ENCODE peak calls at places on chromosomes 16 and 17, in seven cellular contexts. One of them, this sample, is unnamed.

GRCh38 chr16:85413713-85414663 is 199.1 kb upstream of the GSE1 start:
- DNase-seq in COLO829: no peak
- DNase-seq in effector memory CD8-positive, alpha-beta T cell: no peak
- DNase-seq in neural progenitor cell: no peak
- DNase-seq in AG04450: no peak
- DNase-seq in stimulated activated naive CD8-positive, alpha-beta T cell treated with anti-CD3 and anti-CD28 coated beads, Interleukin-15, amount 100 ng/mL, for 72 hours: no peak
- DNase-seq in brain microvascular endothelial cell: no peak
- DNase-seq in this sample: no peak

GRCh38 chr16:48133455-48134226 is 22.2 kb downstream of the ABCC12 start:
- DNase-seq in COLO829: no peak
- DNase-seq in effector memory CD8-positive, alpha-beta T cell: no peak
- DNase-seq in neural progenitor cell: no peak
- DNase-seq in AG04450: no peak
- DNase-seq in stimulated activated naive CD8-positive, alpha-beta T cell treated with anti-CD3 and anti-CD28 coated beads, Interleukin-15, amount 100 ng/mL, for 72 hours: no peak
- DNase-seq in brain microvascular endothelial cell: no peak
- DNase-seq in this sample: no peak

GRCh38 chr17:78883533-78884131 is 19.4 kb downstream of the CEP295NL start:
- DNase-seq in COLO829: peak; percentile 97
- DNase-seq in effector memory CD8-positive, alpha-beta T cell: no peak
- DNase-seq in neural progenitor cell: peak; percentile 90
- DNase-seq in AG04450: peak; percentile 93
- DNase-seq in stimulated activated naive CD8-positive, alpha-beta T cell treated with anti-CD3 and anti-CD28 coated beads, Interleukin-15, amount 100 ng/mL, for 72 hours: no peak
- DNase-seq in brain microvascular endothelial cell: peak; percentile 89
- DNase-seq in this sample: peak; percentile 94

GRCh38 chr16:80120899-80121521 is 419.8 kb upstream of the DYNLRB2 start:
- DNase-seq in COLO829: no peak
- DNase-seq in effector memory CD8-positive, alpha-beta T cell: no peak
- DNase-seq in neural progenitor cell: peak; percentile 16
- DNase-seq in AG04450: no peak
- DNase-seq in stimulated activated naive CD8-positive, alpha-beta T cell treated with anti-CD3 and anti-CD28 coated beads, Interleukin-15, amount 100 ng/mL, for 72 hours: no peak
- DNase-seq in brain microvascular endothelial cell: no peak
- DNase-seq in this sample: no peak

GRCh38 chr17:16437083-16437482 is 21.7 kb downstream of the TRPV2 start:
- DNase-seq in COLO829: no peak
- DNase-seq in effector memory CD8-positive, alpha-beta T cell: no peak
- DNase-seq in neural progenitor cell: no peak
- DNase-seq in AG04450: no peak
- DNase-seq in stimulated activated naive CD8-positive, alpha-beta T cell treated with anti-CD3 and anti-CD28 coated beads, Interleukin-15, amount 100 ng/mL, for 72 hours: no peak
- DNase-seq in brain microvascular endothelial cell: no peak
- DNase-seq in this sample: no peak

GRCh38 chr16:27449434-27450188 is 47.6 kb downstream of the IL21R start:
- DNase-seq in COLO829: no peak
- DNase-seq in effector memory CD8-positive, alpha-beta T cell: peak; percentile 89
- DNase-seq in neural progenitor cell: no peak
- DNase-seq in AG04450: no peak
- DNase-seq in stimulated activated naive CD8-positive, alpha-beta T cell treated with anti-CD3 and anti-CD28 coated beads, Interleukin-15, amount 100 ng/mL, for 72 hours: peak; percentile 95
- DNase-seq in brain microvascular endothelial cell: no peak
- DNase-seq in this sample: no peak

GRCh38 chr17:9414471-9414870 is 161.1 kb downstream of the STX8 start:
- DNase-seq in COLO829: no peak
- DNase-seq in effector memory CD8-positive, alpha-beta T cell: no peak
- DNase-seq in neural progenitor cell: no peak
- DNase-seq in AG04450: no peak
- DNase-seq in stimulated activated naive CD8-positive, alpha-beta T cell treated with anti-CD3 and anti-CD28 coated beads, Interleukin-15, amount 100 ng/mL, for 72 hours: no peak
- DNase-seq in brain microvascular endothelial cell: no peak
- DNase-seq in this sample: no peak

GRCh38 chr17:40648326-40648968 is 829 bp upstream of the SMARCE1 start:
- DNase-seq in COLO829: no peak
- DNase-seq in effector memory CD8-positive, alpha-beta T cell: no peak
- DNase-seq in neural progenitor cell: peak; percentile 83
- DNase-seq in AG04450: no peak
- DNase-seq in stimulated activated naive CD8-positive, alpha-beta T cell treated with anti-CD3 and anti-CD28 coated beads, Interleukin-15, amount 100 ng/mL, for 72 hours: peak; percentile 13
- DNase-seq in brain microvascular endothelial cell: peak; percentile 8
- DNase-seq in this sample: no peak

GRCh38 chr16:31078597-31079341 is 4.5 kb downstream of the ZNF646 start:
- DNase-seq in COLO829: no peak
- DNase-seq in effector memory CD8-positive, alpha-beta T cell: no peak
- DNase-seq in neural progenitor cell: no peak
- DNase-seq in AG04450: no peak
- DNase-seq in stimulated activated naive CD8-positive, alpha-beta T cell treated with anti-CD3 and anti-CD28 coated beads, Interleukin-15, amount 100 ng/mL, for 72 hours: no peak
- DNase-seq in brain microvascular endothelial cell: no peak
- DNase-seq in this sample: no peak

GRCh38 chr16:78215222-78215621 is 115.8 kb downstream of the WWOX start:
- DNase-seq in COLO829: no peak
- DNase-seq in effector memory CD8-positive, alpha-beta T cell: no peak
- DNase-seq in neural progenitor cell: no peak
- DNase-seq in AG04450: no peak
- DNase-seq in stimulated activated naive CD8-positive, alpha-beta T cell treated with anti-CD3 and anti-CD28 coated beads, Interleukin-15, amount 100 ng/mL, for 72 hours: no peak
- DNase-seq in brain microvascular endothelial cell: no peak
- DNase-seq in this sample: no peak

GRCh38 chr17:47315451-47316266 is 8.1 kb upstream of the EFCAB13 start:
- DNase-seq in COLO829: peak; percentile 87
- DNase-seq in effector memory CD8-positive, alpha-beta T cell: peak; percentile 28
- DNase-seq in neural progenitor cell: peak; percentile 71
- DNase-seq in AG04450: peak; percentile 92
- DNase-seq in stimulated activated naive CD8-positive, alpha-beta T cell treated with anti-CD3 and anti-CD28 coated beads, Interleukin-15, amount 100 ng/mL, for 72 hours: peak; percentile 29
- DNase-seq in brain microvascular endothelial cell: peak; percentile 85
- DNase-seq in this sample: peak; percentile 69

GRCh38 chr17:47605006-47605405 is 44.7 kb upstream of the KPNB1 start:
- DNase-seq in COLO829: no peak
- DNase-seq in effector memory CD8-positive, alpha-beta T cell: no peak
- DNase-seq in neural progenitor cell: no peak
- DNase-seq in AG04450: no peak
- DNase-seq in stimulated activated naive CD8-positive, alpha-beta T cell treated with anti-CD3 and anti-CD28 coated beads, Interleukin-15, amount 100 ng/mL, for 72 hours: no peak
- DNase-seq in brain microvascular endothelial cell: no peak
- DNase-seq in this sample: no peak

GRCh38 chr16:59368586-59368985 is 634.5 kb upstream of the GOT2 start:
- DNase-seq in COLO829: no peak
- DNase-seq in effector memory CD8-positive, alpha-beta T cell: no peak
- DNase-seq in neural progenitor cell: no peak
- DNase-seq in AG04450: no peak
- DNase-seq in stimulated activated naive CD8-positive, alpha-beta T cell treated with anti-CD3 and anti-CD28 coated beads, Interleukin-15, amount 100 ng/mL, for 72 hours: no peak
- DNase-seq in brain microvascular endothelial cell: no peak
- DNase-seq in this sample: no peak

GRCh38 chr17:42585353-42585752 is 7.8 kb upstream of the PSMC3IP start:
- DNase-seq in COLO829: no peak
- DNase-seq in effector memory CD8-positive, alpha-beta T cell: no peak
- DNase-seq in neural progenitor cell: no peak
- DNase-seq in AG04450: no peak
- DNase-seq in stimulated activated naive CD8-positive, alpha-beta T cell treated with anti-CD3 and anti-CD28 coated beads, Interleukin-15, amount 100 ng/mL, for 72 hours: no peak
- DNase-seq in brain microvascular endothelial cell: no peak
- DNase-seq in this sample: no peak

GRCh38 chr17:371583-371982 is 19.0 kb upstream of the RPH3AL start:
- DNase-seq in COLO829: no peak
- DNase-seq in effector memory CD8-positive, alpha-beta T cell: no peak
- DNase-seq in neural progenitor cell: no peak
- DNase-seq in AG04450: no peak
- DNase-seq in stimulated activated naive CD8-positive, alpha-beta T cell treated with anti-CD3 and anti-CD28 coated beads, Interleukin-15, amount 100 ng/mL, for 72 hours: no peak
- DNase-seq in brain microvascular endothelial cell: no peak
- DNase-seq in this sample: no peak

GRCh38 chr16:31202402-31203385 is at the start of gene PYCARD:
- DNase-seq in COLO829: no peak
- DNase-seq in effector memory CD8-positive, alpha-beta T cell: peak; percentile 41
- DNase-seq in neural progenitor cell: peak; percentile 49
- DNase-seq in AG04450: no peak
- DNase-seq in stimulated activated naive CD8-positive, alpha-beta T cell treated with anti-CD3 and anti-CD28 coated beads, Interleukin-15, amount 100 ng/mL, for 72 hours: peak; percentile 43
- DNase-seq in brain microvascular endothelial cell: no peak
- DNase-seq in this sample: peak; percentile 61

GRCh38 chr17:50307654-50308053 is 33.4 kb downstream of the TMEM92 start:
- DNase-seq in COLO829: no peak
- DNase-seq in effector memory CD8-positive, alpha-beta T cell: no peak
- DNase-seq in neural progenitor cell: no peak
- DNase-seq in AG04450: no peak
- DNase-seq in stimulated activated naive CD8-positive, alpha-beta T cell treated with anti-CD3 and anti-CD28 coated beads, Interleukin-15, amount 100 ng/mL, for 72 hours: no peak
- DNase-seq in brain microvascular endothelial cell: no peak
- DNase-seq in this sample: no peak

GRCh38 chr16:65572156-65572555 is 450.3 kb upstream of the CDH11 start:
- DNase-seq in COLO829: peak; percentile 3
- DNase-seq in effector memory CD8-positive, alpha-beta T cell: no peak
- DNase-seq in neural progenitor cell: no peak
- DNase-seq in AG04450: no peak
- DNase-seq in stimulated activated naive CD8-positive, alpha-beta T cell treated with anti-CD3 and anti-CD28 coated beads, Interleukin-15, amount 100 ng/mL, for 72 hours: no peak
- DNase-seq in brain microvascular endothelial cell: peak; percentile 77
- DNase-seq in this sample: no peak

GRCh38 chr17:21549107-21549687 is 143.1 kb upstream of the KCNJ18 start:
- DNase-seq in COLO829: no peak
- DNase-seq in effector memory CD8-positive, alpha-beta T cell: no peak
- DNase-seq in neural progenitor cell: no peak
- DNase-seq in AG04450: no peak
- DNase-seq in stimulated activated naive CD8-positive, alpha-beta T cell treated with anti-CD3 and anti-CD28 coated beads, Interleukin-15, amount 100 ng/mL, for 72 hours: peak; percentile 64
- DNase-seq in brain microvascular endothelial cell: peak; percentile 48
- DNase-seq in this sample: no peak

GRCh38 chr17:73514146-73514863 is 129.9 kb downstream of the SDK2 start:
- DNase-seq in COLO829: peak; percentile 69
- DNase-seq in effector memory CD8-positive, alpha-beta T cell: no peak
- DNase-seq in neural progenitor cell: no peak
- DNase-seq in AG04450: no peak
- DNase-seq in stimulated activated naive CD8-positive, alpha-beta T cell treated with anti-CD3 and anti-CD28 coated beads, Interleukin-15, amount 100 ng/mL, for 72 hours: no peak
- DNase-seq in brain microvascular endothelial cell: no peak
- DNase-seq in this sample: no peak

GRCh38 chr16:48271728-48272127 is 24.4 kb upstream of the ABCC11 start:
- DNase-seq in COLO829: no peak
- DNase-seq in effector memory CD8-positive, alpha-beta T cell: no peak
- DNase-seq in neural progenitor cell: no peak
- DNase-seq in AG04450: no peak
- DNase-seq in stimulated activated naive CD8-positive, alpha-beta T cell treated with anti-CD3 and anti-CD28 coated beads, Interleukin-15, amount 100 ng/mL, for 72 hours: no peak
- DNase-seq in brain microvascular endothelial cell: no peak
- DNase-seq in this sample: no peak

GRCh38 chr17:79955961-79956735 is 79.5 kb downstream of the TBC1D16 start:
- DNase-seq in COLO829: no peak
- DNase-seq in effector memory CD8-positive, alpha-beta T cell: no peak
- DNase-seq in neural progenitor cell: no peak
- DNase-seq in AG04450: no peak
- DNase-seq in stimulated activated naive CD8-positive, alpha-beta T cell treated with anti-CD3 and anti-CD28 coated beads, Interleukin-15, amount 100 ng/mL, for 72 hours: no peak
- DNase-seq in brain microvascular endothelial cell: no peak
- DNase-seq in this sample: no peak

GRCh38 chr16:53761967-53762726 is 58.2 kb downstream of the FTO start:
- DNase-seq in COLO829: no peak
- DNase-seq in effector memory CD8-positive, alpha-beta T cell: no peak
- DNase-seq in neural progenitor cell: no peak
- DNase-seq in AG04450: no peak
- DNase-seq in stimulated activated naive CD8-positive, alpha-beta T cell treated with anti-CD3 and anti-CD28 coated beads, Interleukin-15, amount 100 ng/mL, for 72 hours: no peak
- DNase-seq in brain microvascular endothelial cell: no peak
- DNase-seq in this sample: no peak

GRCh38 chr17:4477286-4477791 is 21.3 kb upstream of the SPNS2 start:
- DNase-seq in COLO829: no peak
- DNase-seq in effector memory CD8-positive, alpha-beta T cell: no peak
- DNase-seq in neural progenitor cell: peak; percentile 86
- DNase-seq in AG04450: no peak
- DNase-seq in stimulated activated naive CD8-positive, alpha-beta T cell treated with anti-CD3 and anti-CD28 coated beads, Interleukin-15, amount 100 ng/mL, for 72 hours: no peak
- DNase-seq in brain microvascular endothelial cell: no peak
- DNase-seq in this sample: no peak

GRCh38 chr17:34285304-34285792 is at the start of gene CCL11:
- DNase-seq in COLO829: no peak
- DNase-seq in effector memory CD8-positive, alpha-beta T cell: no peak
- DNase-seq in neural progenitor cell: no peak
- DNase-seq in AG04450: no peak
- DNase-seq in stimulated activated naive CD8-positive, alpha-beta T cell treated with anti-CD3 and anti-CD28 coated beads, Interleukin-15, amount 100 ng/mL, for 72 hours: no peak
- DNase-seq in brain microvascular endothelial cell: no peak
- DNase-seq in this sample: no peak

GRCh38 chr16:89325861-89326471 is 108.5 kb downstream of the ZNF778 start:
- DNase-seq in COLO829: peak; percentile 79
- DNase-seq in effector memory CD8-positive, alpha-beta T cell: no peak
- DNase-seq in neural progenitor cell: no peak
- DNase-seq in AG04450: peak; percentile 77
- DNase-seq in stimulated activated naive CD8-positive, alpha-beta T cell treated with anti-CD3 and anti-CD28 coated beads, Interleukin-15, amount 100 ng/mL, for 72 hours: no peak
- DNase-seq in brain microvascular endothelial cell: peak; percentile 72
- DNase-seq in this sample: no peak

GRCh38 chr17:71413935-71414334 is 706.9 kb upstream of the SOX9 start:
- DNase-seq in COLO829: no peak
- DNase-seq in effector memory CD8-positive, alpha-beta T cell: no peak
- DNase-seq in neural progenitor cell: no peak
- DNase-seq in AG04450: no peak
- DNase-seq in stimulated activated naive CD8-positive, alpha-beta T cell treated with anti-CD3 and anti-CD28 coated beads, Interleukin-15, amount 100 ng/mL, for 72 hours: no peak
- DNase-seq in brain microvascular endothelial cell: no peak
- DNase-seq in this sample: no peak

GRCh38 chr17:49384962-49385361 is 22.9 kb upstream of the ZNF652 start:
- DNase-seq in COLO829: peak; percentile 86
- DNase-seq in effector memory CD8-positive, alpha-beta T cell: no peak
- DNase-seq in neural progenitor cell: no peak
- DNase-seq in AG04450: no peak
- DNase-seq in stimulated activated naive CD8-positive, alpha-beta T cell treated with anti-CD3 and anti-CD28 coated beads, Interleukin-15, amount 100 ng/mL, for 72 hours: no peak
- DNase-seq in brain microvascular endothelial cell: no peak
- DNase-seq in this sample: no peak

This sample was measured in mesendoderm.